ENCODE peak calls at places on chromosomes 13 and 19, in five cellular contexts. G, W, F, V and B are unnamed samples.

GRCh38 chr13:113855931-113856715 is 7.8 kb downstream of the GAS6 start:
- DNase-seq in G (peak; percentile 2), W (no peak), F (no peak), V (no peak), B (no peak)

GRCh38 chr13:74747186-74747955 is 613.2 kb upstream of the KLF12 start:
- DNase-seq in G (no peak), W (no peak), F (no peak), V (no peak), B (no peak)

GRCh38 chr13:21674271-21675009 is 3.6 kb downstream of the FGF9 start:
- DNase-seq in G (peak; percentile 33), W (no peak), F (peak; percentile 23), V (peak; percentile 26), B (peak; percentile 53)

GRCh38 chr19:10416380-10417257 is 3.7 kb upstream of the PDE4A start:
- DNase-seq in G (peak; percentile 82), W (no peak), F (peak; percentile 90), V (peak; percentile 95), B (peak; percentile 89)

GRCh38 chr19:1465191-1466016 is 13.6 kb downstream of the C19orf25 start:
- DNase-seq in G (no peak), W (no peak), F (peak; percentile 45), V (peak; percentile 74), B (peak; percentile 73)

GRCh38 chr13:29925457-29925856 is 75.0 kb upstream of the UBL3 start:
- DNase-seq in G (peak; percentile 80), W (no peak), F (peak; percentile 70), V (peak; percentile 81), B (peak; percentile 81)

GRCh38 chr19:7013678-7014077 is 7.6 kb downstream of the MBD3L2B start:
- DNase-seq in G (no peak), W (no peak), F (no peak), V (no peak), B (no peak)

GRCh38 chr13:26422036-26422435 is 135.4 kb upstream of the WASF3 start:
- DNase-seq in G (no peak), W (no peak), F (no peak), V (no peak), B (no peak)

GRCh38 chr13:109858319-109858718 is 71.9 kb upstream of the IRS2 start:
- DNase-seq in G (no peak), W (no peak), F (no peak), V (no peak), B (no peak)

GRCh38 chr13:29573190-29573589 is 22.3 kb downstream of the SLC7A1 start:
- DNase-seq in G (no peak), W (no peak), F (peak; percentile 78), V (peak; percentile 43), B (peak; percentile 70)

GRCh38 chr13:35723061-35723461 is 246.6 kb upstream of the MAB21L1 start:
- DNase-seq in G (peak; percentile 40), W (no peak), F (peak; percentile 11), V (peak; percentile 46), B (no peak)

GRCh38 chr13:73177017-73177416 is 118.2 kb downstream of the KLF5 start:
- DNase-seq in G (no peak), W (no peak), F (no peak), V (no peak), B (no peak)

GRCh38 chr13:52779028-52779612 is 39.5 kb upstream of the CNMD start:
- DNase-seq in G (no peak), W (no peak), F (no peak), V (no peak), B (no peak)

GRCh38 chr19:45321848-45322247 is 827 bp downstream of the CKM start:
- DNase-seq in G (peak; percentile 61), W (no peak), F (no peak), V (no peak), B (peak; percentile 86)

GRCh38 chr19:52369463-52370340 is at the start of gene ZNF880:
- DNase-seq in G (peak; percentile 95), W (peak; percentile 69), F (peak; percentile 90), V (peak; percentile 97), B (peak; percentile 94)

GRCh38 chr19:18636969-18637629 is at the start of gene KLHL26:
- DNase-seq in G (no peak), W (no peak), F (no peak), V (no peak), B (no peak)

GRCh38 chr13:23510544-23510916 is 59.7 kb upstream of the TNFRSF19 start:
- DNase-seq in G (no peak), W (no peak), F (no peak), V (peak; percentile 38), B (no peak)

GRCh38 chr19:4043410-4043809 is 23.3 kb downstream of the ZBTB7A start:
- DNase-seq in G (no peak), W (no peak), F (no peak), V (no peak), B (no peak)

GRCh38 chr13:101988140-101988539 is 413.7 kb downstream of the FGF14 start:
- DNase-seq in G (no peak), W (no peak), F (no peak), V (no peak), B (no peak)

GRCh38 chr13:36385471-36385870 is 39.3 kb upstream of the SPART start:
- DNase-seq in G (no peak), W (no peak), F (no peak), V (no peak), B (no peak)

GRCh38 chr13:103523853-103524252 is 457.6 kb upstream of the SLC10A2 start:
- DNase-seq in G (no peak), W (no peak), F (no peak), V (no peak), B (no peak)

GRCh38 chr13:85798999-85799646 is at the start of gene SLITRK6:
- DNase-seq in G (no peak), W (peak; percentile 17), F (no peak), V (no peak), B (no peak)

GRCh38 chr13:37403776-37404497 is 194.6 kb downstream of the POSTN start:
- DNase-seq in G (no peak), W (peak; percentile 29), F (no peak), V (peak; percentile 80), B (no peak)